ENCODE peak calls at places on chromosome 7, in seven cellular contexts. N is HCT116, I is endodermal cell, E is neural progenitor cell, T is fibroblast of lung, P is IMR-90, Q is H1. Z is an unnamed sample.
A peak's percentile ranks its signal among the peaks of the same experiment; 100 is the strongest.

GRCh38 chr7:138798836-138799235 is 840 bp upstream of the ATP6V0A4 start:
- DNase-seq in N (no peak), I (no peak), E (no peak), T (no peak), P (no peak), Q (no peak), Z (no peak)

GRCh38 chr7:41967156-41967555 is 264.3 kb upstream of the INHBA start:
- DNase-seq in N (no peak), I (no peak), E (no peak), T (peak; percentile 53), P (peak; percentile 72), Q (no peak), Z (no peak)

GRCh38 chr7:116671681-116672595 is at the start of gene MET:
- DNase-seq in N (peak; percentile 84), I (peak; percentile 90), E (peak; percentile 90), T (peak; percentile 73), P (peak; percentile 72), Q (peak; percentile 83), Z (peak; percentile 92)

GRCh38 chr7:44884553-44885393 is 557 bp downstream of the PURB start:
- DNase-seq in N (no peak), I (peak; percentile 79), E (peak; percentile 77), T (peak; percentile 71), P (peak; percentile 67), Q (peak; percentile 68), Z (peak; percentile 35)

GRCh38 chr7:84210301-84210700 is 15.7 kb upstream of the SEMA3A start:
- DNase-seq in N (no peak), I (no peak), E (no peak), T (no peak), P (no peak), Q (no peak), Z (no peak)

GRCh38 chr7:2934211-2934731 is 90.2 kb upstream of the GNA12 start:
- DNase-seq in N (peak; percentile 8), I (peak; percentile 49), E (no peak), T (peak; percentile 87), P (peak; percentile 70), Q (no peak), Z (no peak)

GRCh38 chr7:142809671-142810070 is 38.9 kb downstream of the PRSS2 start:
- DNase-seq in N (no peak), I (peak; percentile 31), E (no peak), T (no peak), P (no peak), Q (no peak), Z (peak; percentile 42)

GRCh38 chr7:1567893-1568292 is 1.9 kb downstream of the PSMG3 start:
- DNase-seq in N (no peak), I (no peak), E (no peak), T (peak; percentile 98), P (peak; percentile 95), Q (no peak), Z (no peak)

GRCh38 chr7:132475037-132475668 is 101.1 kb downstream of the PLXNA4 start:
- DNase-seq in N (no peak), I (peak; percentile 63), E (peak; percentile 39), T (no peak), P (no peak), Q (no peak), Z (no peak)

GRCh38 chr7:133056370-133057238 is 25.3 kb downstream of the CHCHD3 start:
- DNase-seq in N (no peak), I (no peak), E (no peak), T (no peak), P (no peak), Q (no peak), Z (no peak)

GRCh38 chr7:151451156-151451555 is 11.2 kb upstream of the CRYGN start:
- DNase-seq in N (no peak), I (no peak), E (no peak), T (no peak), P (no peak), Q (no peak), Z (no peak)

GRCh38 chr7:108045154-108045553 is 42.2 kb upstream of the LAMB1 start:
- DNase-seq in N (no peak), I (no peak), E (no peak), T (peak; percentile 90), P (peak; percentile 67), Q (no peak), Z (no peak)

GRCh38 chr7:151172273-151173141 is 5.0 kb upstream of the GBX1 start:
- DNase-seq in N (peak; percentile 61), I (peak; percentile 93), E (peak; percentile 84), T (peak; percentile 46), P (peak; percentile 50), Q (peak; percentile 93), Z (peak; percentile 77)

GRCh38 chr7:5649658-5650057 is 131.8 kb downstream of the RNF216 start:
- DNase-seq in N (no peak), I (no peak), E (no peak), T (no peak), P (no peak), Q (no peak), Z (no peak)

GRCh38 chr7:139108256-139109187 is 998 bp downstream of the ZC3HAV1 start:
- DNase-seq in N (no peak), I (peak; percentile 77), E (peak; percentile 66), T (peak; percentile 27), P (peak; percentile 4), Q (peak; percentile 76), Z (peak; percentile 46)

GRCh38 chr7:51457079-51457478 is 140.5 kb upstream of the COBL start:
- DNase-seq in N (no peak), I (no peak), E (no peak), T (no peak), P (no peak), Q (no peak), Z (no peak)

GRCh38 chr7:240887-241421 is 48.6 kb downstream of the FAM20C start:
- DNase-seq in N (no peak), I (peak; percentile 71), E (peak; percentile 24), T (peak; percentile 36), P (no peak), Q (no peak), Z (no peak)

GRCh38 chr7:72163266-72163665 is 248.9 kb downstream of the CALN1 start:
- DNase-seq in N (no peak), I (no peak), E (no peak), T (no peak), P (no peak), Q (no peak), Z (no peak)

GRCh38 chr7:72161534-72161933 is 250.6 kb downstream of the CALN1 start:
- DNase-seq in N (no peak), I (peak; percentile 86), E (peak; percentile 11), T (no peak), P (no peak), Q (peak; percentile 89), Z (no peak)
- TF ChIP-seq CTCF in N (peak; percentile 23), I (peak; percentile 68), E (peak; percentile 45), T (no peak), P (no peak), Q (peak; percentile 63), Z (no peak)

GRCh38 chr7:24831240-24831639 is 74.0 kb upstream of the GSDME start:
- DNase-seq in N (no peak), I (no peak), E (no peak), T (peak; percentile 77), P (peak; percentile 68), Q (no peak), Z (no peak)
- H3K9ac ChIP-seq in N (no peak overlapping the region), I (no peak overlapping the region), E (no peak overlapping the region), T (no peak overlapping the region), P (no peak overlapping the region), Q (no peak overlapping the region), Z (no peak overlapping the region)

DNA sequence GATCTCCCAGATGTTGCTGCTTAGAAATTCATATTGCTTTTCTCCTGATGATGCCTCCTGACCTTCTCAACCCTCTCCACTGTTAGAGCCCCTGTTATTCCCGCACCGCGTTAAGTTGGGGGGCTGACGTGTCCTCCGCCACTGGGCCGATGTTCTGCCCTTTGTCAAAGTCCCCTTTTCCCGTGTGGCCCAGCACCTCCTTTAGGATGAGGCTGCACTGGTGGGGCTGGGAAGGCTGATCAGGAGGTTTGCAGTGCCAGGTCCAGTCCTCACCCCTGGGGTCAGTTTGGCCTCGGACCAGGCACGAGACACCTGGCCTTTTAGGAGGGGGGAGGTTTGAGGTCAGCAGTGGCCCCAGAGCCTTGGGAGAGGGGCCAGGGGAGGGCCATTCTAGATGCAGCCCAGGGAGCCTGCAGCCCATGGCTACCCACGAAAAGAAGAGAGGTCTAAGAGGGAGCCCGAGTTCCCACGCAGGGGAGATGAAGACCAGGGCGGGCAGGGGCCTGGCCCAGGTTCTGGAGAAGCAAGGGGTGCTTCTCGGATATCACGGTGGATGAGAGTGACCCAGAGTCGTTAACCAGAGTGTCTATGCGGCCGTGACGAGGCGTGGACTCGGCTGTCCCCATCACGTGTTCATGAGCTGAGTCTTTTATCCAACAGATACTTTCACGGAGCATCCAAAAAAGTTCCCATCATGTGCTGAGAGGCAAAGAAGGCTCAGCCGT is 150.4 kb downstream of the DNAJB6 start:
- DNase-seq in N (no peak), I (peak; percentile 31), E (no peak), T (no peak), P (no peak), Q (no peak), Z (no peak)
- TF ChIP-seq CTCF in N (no peak), I (no peak), E (no peak), T (no peak), P (no peak), Q (no peak), Z (no peak)

GRCh38 chr7:30681262-30682130 is 760 bp downstream of the CRHR2 start:
- DNase-seq in N (no peak), I (peak; percentile 80), E (peak; percentile 65), T (no peak), P (no peak), Q (peak; percentile 73), Z (no peak)

GRCh38 chr7:30683839-30684238 is 1.6 kb upstream of the CRHR2 start:
- DNase-seq in N (no peak), I (no peak), E (no peak), T (no peak), P (no peak), Q (no peak), Z (no peak)

GRCh38 chr7:30684351-30684750 is 2.1 kb upstream of the CRHR2 start:
- DNase-seq in N (no peak), I (peak; percentile 65), E (peak; percentile 34), T (no peak), P (no peak), Q (no peak), Z (no peak)

GRCh38 chr7:30683306-30683705 is 1.1 kb upstream of the CRHR2 start:
- DNase-seq in N (no peak), I (no peak), E (no peak), T (no peak), P (no peak), Q (no peak), Z (no peak)

DNA sequence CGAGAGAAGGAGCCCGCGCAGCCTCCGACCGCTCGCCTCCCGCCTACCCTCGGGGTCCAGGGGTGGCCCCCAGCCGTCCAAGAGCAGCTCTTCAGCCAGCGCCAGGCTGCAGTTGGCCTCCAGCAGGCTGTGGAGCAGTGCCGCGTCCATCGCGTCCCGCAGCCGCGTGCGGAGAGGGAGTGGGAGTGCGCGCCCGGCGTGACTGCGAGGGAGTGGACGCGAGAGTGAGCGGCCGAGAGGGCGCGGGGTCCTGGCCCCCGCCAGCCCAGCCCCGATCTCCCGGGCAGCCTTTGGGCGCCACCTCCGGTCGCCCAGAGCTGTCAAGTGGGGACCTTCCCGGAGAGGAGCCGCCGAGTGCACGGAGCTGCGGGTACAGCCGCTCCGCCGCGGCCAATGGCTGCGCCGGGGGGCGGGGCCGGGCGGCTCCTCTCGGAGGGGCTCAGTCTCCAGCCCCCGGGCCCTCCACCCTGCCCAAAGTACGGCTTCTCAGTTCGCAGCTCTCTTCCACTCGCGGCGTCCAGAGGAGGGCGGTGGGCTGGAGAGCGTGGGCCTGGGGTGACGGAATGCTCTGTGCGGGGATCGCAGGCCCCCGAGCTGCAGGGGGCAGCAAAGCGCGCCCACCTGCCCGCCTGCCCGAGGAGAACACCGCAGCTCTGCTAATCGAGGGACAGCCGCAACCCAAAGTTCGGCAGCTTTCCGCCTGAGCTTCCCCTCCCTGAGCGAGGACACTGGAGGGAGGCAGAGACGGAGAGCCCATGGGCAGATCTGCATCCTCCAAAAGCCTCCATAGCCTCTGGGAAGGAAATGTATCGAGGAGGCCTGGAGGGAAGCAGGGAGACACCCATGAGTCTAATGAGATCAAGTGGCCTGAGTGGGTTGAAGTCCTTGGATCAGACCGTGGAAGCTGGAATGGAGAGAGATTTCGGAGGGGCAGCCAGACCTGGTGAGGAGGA is at the start of gene CRHR2:
- DNase-seq in N (no peak), I (peak; percentile 85), E (peak; percentile 78), T (no peak), P (no peak), Q (peak; percentile 81), Z (no peak)
- H3K9ac ChIP-seq in N (no peak within 1 kb of the TSS), I (no peak within 1 kb of the TSS), E (no peak within 1 kb of the TSS), T (no peak within 1 kb of the TSS), P (no peak within 1 kb of the TSS), Q (no peak within 1 kb of the TSS), Z (no peak within 1 kb of the TSS)